ENCODE peak calls at places on chromosome 11, in ten cellular contexts. G is lung; M is nephron progenitor cell; C is heart left ventricle; I is CD4-positive, alpha-beta T cell; K is astrocyte of the spinal cord; T is H9; A is cardiac muscle cell; D is mucosa of descending colon; B is left ventricle myocardium inferior. X is an unnamed sample.

GRCh38 chr11:118619444-118620205 is 12.2 kb downstream of the PHLDB1 start:
- DNase-seq in G (no peak), M (no peak), C (peak), I (no peak), K (peak), T (no peak), A (no peak), D (no peak), B (no peak), X (peak)

GRCh38 chr11:95301497-95301896 is 70.5 kb upstream of the SESN3 start:
- DNase-seq in G (peak), M (no peak), C (no peak), I (no peak), K (no peak), T (no peak), A (no peak), D (no peak), B (no peak), X (no peak)

GRCh38 chr11:58286249-58286648 is 18.2 kb upstream of the OR10W1 start:
- DNase-seq in G (no peak), M (no peak), C (no peak), I (no peak), K (peak), T (peak), A (peak), D (peak), B (no peak), X (peak)

GRCh38 chr11:86524603-86525352 is 147.6 kb downstream of the ME3 start:
- DNase-seq in G (no peak), M (no peak), C (no peak), I (no peak), K (peak), T (no peak), A (no peak), D (no peak), B (no peak), X (peak)

GRCh38 chr11:643366-643765 is 6.3 kb downstream of the DRD4 start:
- DNase-seq in G (no peak), M (no peak), C (no peak), I (no peak), K (no peak), T (no peak), A (no peak), D (no peak), B (no peak), X (no peak)

GRCh38 chr11:35157814-35158213 is 18.8 kb downstream of the CD44 start:
- DNase-seq in G (no peak), M (no peak), C (no peak), I (no peak), K (no peak), T (no peak), A (no peak), D (no peak), B (no peak), X (no peak)

GRCh38 chr11:84022221-84022620 is 736.1 kb upstream of the CCDC90B start:
- DNase-seq in G (no peak), M (no peak), C (no peak), I (no peak), K (peak), T (no peak), A (peak), D (no peak), B (no peak), X (peak)

GRCh38 chr11:102368472-102368871 is 21.5 kb downstream of the BIRC2 start:
- DNase-seq in G (no peak), M (no peak), C (no peak), I (no peak), K (no peak), T (no peak), A (no peak), D (no peak), B (no peak), X (no peak)

GRCh38 chr11:1835671-1836010 is 851 bp downstream of the SYT8 start:
- DNase-seq in G (no peak), M (no peak), C (no peak), I (no peak), K (no peak), T (no peak), A (no peak), D (no peak), B (no peak), X (no peak)

GRCh38 chr11:33987545-33987944 is 64.0 kb upstream of the CAPRIN1 start:
- DNase-seq in G (no peak), M (no peak), C (no peak), I (no peak), K (no peak), T (no peak), A (no peak), D (no peak), B (no peak), X (no peak)

GRCh38 chr11:131504199-131504949 is 134.0 kb downstream of the NTM start:
- DNase-seq in G (no peak), M (peak), C (no peak), I (no peak), K (no peak), T (peak), A (peak), D (no peak), B (no peak), X (peak)

GRCh38 chr11:14907411-14908213 is 15.6 kb upstream of the CYP2R1 start:
- DNase-seq in G (peak), M (peak), C (peak), I (peak), K (peak), T (peak), A (peak), D (peak), B (peak), X (peak)

GRCh38 chr11:111836162-111836561 is 35.2 kb downstream of the ALG9 start:
- DNase-seq in G (no peak), M (no peak), C (no peak), I (no peak), K (no peak), T (no peak), A (no peak), D (no peak), B (no peak), X (peak)

GRCh38 chr11:13242564-13242963 is 35.0 kb upstream of the BMAL1 start:
- DNase-seq in G (no peak), M (no peak), C (no peak), I (no peak), K (no peak), T (no peak), A (no peak), D (no peak), B (no peak), X (no peak)

GRCh38 chr11:65867284-65868071 is 5.1 kb downstream of the EFEMP2 start:
- DNase-seq in G (no peak), M (peak), C (peak), I (no peak), K (no peak), T (peak), A (no peak), D (no peak), B (peak), X (no peak)

GRCh38 chr11:124841186-124841585 is 24.0 kb upstream of the ROBO3 start:
- DNase-seq in G (no peak), M (no peak), C (no peak), I (no peak), K (no peak), T (no peak), A (no peak), D (no peak), B (no peak), X (peak)

GRCh38 chr11:62592989-62593421 is 1.7 kb upstream of the TUT1 start:
- DNase-seq in G (no peak), M (no peak), C (no peak), I (no peak), K (no peak), T (no peak), A (no peak), D (no peak), B (no peak), X (no peak)

GRCh38 chr11:47004595-47005033 is 68.1 kb downstream of the CSTPP1 start:
- DNase-seq in G (peak), M (no peak), C (peak), I (no peak), K (peak), T (no peak), A (peak), D (peak), B (peak), X (peak)

GRCh38 chr11:40054631-40055030 is 1404.8 kb downstream of the LRRC4C start:
- DNase-seq in G (no peak), M (no peak), C (no peak), I (no peak), K (no peak), T (no peak), A (no peak), D (no peak), B (no peak), X (no peak)

GRCh38 chr11:17519031-17519430 is 25.2 kb downstream of the USH1C start:
- DNase-seq in G (no peak), M (no peak), C (no peak), I (no peak), K (no peak), T (no peak), A (no peak), D (no peak), B (no peak), X (no peak)

GRCh38 chr11:60169264-60169915 is 13.5 kb downstream of the MS4A6A start:
- DNase-seq in G (no peak), M (peak), C (peak), I (no peak), K (peak), T (no peak), A (no peak), D (peak), B (no peak), X (peak)

GRCh38 chr11:64271339-64272132 is 12.9 kb downstream of the BAD start:
- DNase-seq in G (peak), M (peak), C (peak), I (peak), K (peak), T (peak), A (peak), D (peak), B (peak), X (peak)

DNA sequence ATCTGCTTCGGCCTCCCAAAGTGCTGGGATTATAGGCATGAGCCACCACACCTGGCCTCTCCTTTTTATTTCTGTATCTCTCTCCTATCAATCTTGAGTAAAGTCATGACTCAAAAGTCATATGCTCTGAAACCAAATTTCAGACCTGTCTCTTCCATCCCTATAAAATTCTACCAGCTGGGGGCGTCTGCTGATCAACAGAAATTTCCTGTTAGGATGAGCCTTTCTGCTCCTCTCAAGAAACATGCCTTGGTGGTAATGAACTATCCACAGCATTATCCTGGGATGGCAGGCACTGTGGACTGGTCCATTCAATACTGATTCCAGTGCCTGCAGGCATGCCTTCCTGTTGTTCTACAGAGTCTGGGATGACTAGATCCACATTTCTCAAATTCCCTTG is 472.6 kb downstream of the NELL1 start:
- DNase-seq in G (no peak), M (no peak), C (no peak), I (no peak), K (no peak), T (peak), A (peak), D (peak), B (no peak), X (no peak)
- TF ChIP-seq CTCF in G (no peak), M (peak), C (no peak), I (no peak), K (no peak), T (peak), A (no peak), D (no peak), B (peak), X (no peak)

DNA sequence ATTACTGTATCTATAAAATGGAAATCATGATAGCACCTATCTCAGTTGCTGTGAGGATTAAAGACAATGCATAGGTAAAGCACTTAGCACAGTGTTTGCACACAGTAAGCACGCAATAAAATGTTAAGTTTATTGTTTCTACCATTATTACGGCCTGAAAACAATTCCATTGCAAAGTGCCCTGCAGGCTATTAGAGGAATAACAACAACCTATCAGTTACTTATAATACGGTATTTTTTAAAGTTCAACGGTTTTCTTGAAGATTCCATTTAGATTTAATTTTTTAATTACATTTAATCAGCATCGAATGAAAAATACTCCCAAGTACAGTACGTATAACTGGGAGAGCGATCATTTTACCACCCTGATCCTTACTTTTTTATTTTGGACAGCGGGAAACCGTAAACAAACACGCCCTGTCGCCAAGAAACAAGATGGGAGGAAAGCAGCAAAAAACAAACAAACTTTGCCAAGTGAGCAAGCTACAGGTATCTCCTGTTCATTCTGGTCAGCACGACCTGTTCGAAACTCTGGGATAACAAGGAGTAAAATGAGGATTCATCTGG is 892 bp downstream of the SLC36A4 start:
- DNase-seq in G (no peak), M (no peak), C (no peak), I (no peak), K (no peak), T (no peak), A (no peak), D (no peak), B (no peak), X (no peak)
- TF ChIP-seq CTCF in G (no peak), M (peak), C (peak), I (no peak), K (peak), T (peak), A (peak), D (peak), B (peak), X (peak)

GRCh38 chr11:117314840-117315239 is 1.2 kb downstream of the BACE1 start:
- DNase-seq in G (no peak), M (peak), C (no peak), I (no peak), K (no peak), T (no peak), A (no peak), D (no peak), B (no peak), X (no peak)
- TF ChIP-seq CTCF in G (no peak), M (no peak), C (no peak), I (no peak), K (no peak), T (no peak), A (no peak), D (no peak), B (no peak), X (no peak)

GRCh38 chr11:115608976-115609375 is 104.8 kb upstream of the CADM1 start:
- DNase-seq in G (no peak), M (no peak), C (no peak), I (no peak), K (no peak), T (no peak), A (no peak), D (no peak), B (no peak), X (no peak)

GRCh38 chr11:115610908-115611307 is 106.7 kb upstream of the CADM1 start:
- DNase-seq in G (no peak), M (no peak), C (no peak), I (no peak), K (no peak), T (no peak), A (no peak), D (no peak), B (no peak), X (no peak)

GRCh38 chr11:115607621-115608191 is 103.5 kb upstream of the CADM1 start:
- DNase-seq in G (no peak), M (no peak), C (peak), I (no peak), K (no peak), T (no peak), A (peak), D (no peak), B (peak), X (no peak)

GRCh38 chr11:115606223-115607220 is 102.3 kb upstream of the CADM1 start:
- DNase-seq in G (no peak), M (no peak), C (peak), I (no peak), K (peak), T (no peak), A (peak), D (no peak), B (peak), X (peak)

DNA sequence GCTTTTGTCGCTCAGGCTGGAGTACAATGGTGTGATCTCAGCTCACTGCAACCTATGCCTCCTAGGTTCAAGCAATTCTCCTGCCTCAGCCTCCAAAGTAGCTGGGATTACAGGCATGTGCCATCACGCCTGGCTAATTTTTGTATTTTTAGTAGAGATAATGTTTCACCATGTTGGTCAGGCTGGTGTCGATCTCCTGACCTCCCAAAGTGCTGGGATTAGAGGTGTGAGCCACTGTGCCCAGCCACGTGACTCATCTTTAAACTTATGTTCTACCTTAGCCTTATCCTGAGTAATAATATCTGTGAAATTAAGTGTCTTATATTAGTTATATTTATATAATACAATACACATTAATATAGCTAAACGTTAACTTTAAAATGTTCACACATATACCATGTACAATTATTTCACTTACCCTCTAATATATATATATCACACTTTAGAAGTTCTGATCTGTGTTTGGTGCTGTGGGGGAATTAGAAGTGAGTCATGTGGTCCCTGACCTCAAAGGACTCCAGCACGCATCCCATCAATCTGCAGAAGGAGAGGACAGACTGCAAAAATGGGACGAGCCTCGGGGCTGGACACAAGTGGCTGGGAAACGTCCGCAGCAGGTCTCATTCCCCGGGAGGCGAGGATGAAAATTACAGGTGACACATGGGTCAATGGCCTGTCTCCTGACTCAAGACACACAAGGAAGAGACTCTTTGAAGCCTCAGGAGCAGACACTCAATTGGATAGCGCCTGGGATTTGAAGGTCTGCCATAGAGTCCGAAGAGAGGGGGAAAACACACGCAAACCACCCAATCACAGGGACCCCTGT is 101.4 kb upstream of the CADM1 start:
- DNase-seq in G (no peak), M (no peak), C (no peak), I (no peak), K (no peak), T (no peak), A (no peak), D (no peak), B (no peak), X (no peak)
- TF ChIP-seq CTCF in G (no peak), M (no peak), C (no peak), I (no peak), K (no peak), T (no peak), A (no peak), D (no peak), B (no peak), X (no peak)

GRCh38 chr11:78840623-78841022 is 266.0 kb upstream of the NARS2 start:
- DNase-seq in G (no peak), M (no peak), C (no peak), I (no peak), K (no peak), T (no peak), A (no peak), D (no peak), B (no peak), X (peak)

GRCh38 chr11:78840190-78840589 is 265.5 kb upstream of the NARS2 start:
- DNase-seq in G (no peak), M (no peak), C (no peak), I (no peak), K (peak), T (no peak), A (no peak), D (no peak), B (no peak), X (peak)

GRCh38 chr11:78838417-78838816 is 263.8 kb upstream of the NARS2 start:
- DNase-seq in G (no peak), M (no peak), C (no peak), I (no peak), K (no peak), T (no peak), A (no peak), D (no peak), B (no peak), X (no peak)

GRCh38 chr11:78835646-78836045 is 261.0 kb upstream of the NARS2 start:
- DNase-seq in G (no peak), M (no peak), C (no peak), I (no peak), K (no peak), T (no peak), A (no peak), D (no peak), B (no peak), X (no peak)

DNA sequence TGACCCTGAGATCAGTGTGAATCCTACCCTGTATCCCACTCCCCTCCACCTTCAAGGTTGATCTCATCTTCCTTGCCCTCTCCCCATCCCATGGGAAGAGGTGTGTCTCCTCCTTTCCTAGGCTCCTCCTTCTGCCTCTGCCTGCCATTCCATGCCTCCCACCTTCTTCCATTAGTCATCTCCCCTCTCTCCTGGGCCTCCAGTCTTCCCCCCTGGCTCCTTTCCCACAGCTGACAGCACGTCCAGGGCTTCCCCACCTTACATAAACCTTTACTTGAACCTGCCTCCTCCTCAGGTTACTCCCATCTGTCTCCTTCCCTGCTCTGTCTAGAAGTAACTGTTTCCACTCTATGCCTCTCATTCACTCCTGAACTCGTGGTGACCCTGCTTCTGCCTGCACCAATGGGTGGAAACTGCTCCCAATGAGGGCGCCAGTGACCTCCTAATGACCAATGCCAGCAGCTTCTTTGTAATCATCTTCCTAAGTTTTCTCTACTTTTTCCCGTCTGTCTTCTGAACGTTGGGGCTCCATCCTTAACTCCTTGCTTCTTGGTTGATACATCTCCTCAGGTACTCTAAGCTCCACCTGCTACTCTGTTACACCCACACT is 266.9 kb upstream of the NARS2 start:
- DNase-seq in G (no peak), M (peak), C (no peak), I (no peak), K (no peak), T (no peak), A (no peak), D (no peak), B (no peak), X (peak)
- TF ChIP-seq CTCF in G (no peak), M (no peak), C (no peak), I (no peak), K (no peak), T (peak), A (no peak), D (no peak), B (no peak), X (no peak)

GRCh38 chr11:128946646-128947045 is 4.0 kb upstream of the TP53AIP1 start:
- DNase-seq in G (no peak), M (no peak), C (no peak), I (no peak), K (no peak), T (no peak), A (no peak), D (no peak), B (no peak), X (no peak)

GRCh38 chr11:128949791-128950454 is 7.3 kb upstream of the TP53AIP1 start:
- DNase-seq in G (no peak), M (no peak), C (no peak), I (no peak), K (no peak), T (no peak), A (no peak), D (peak), B (no peak), X (peak)

GRCh38 chr11:128942807-128943430 is at the start of gene TP53AIP1:
- DNase-seq in G (no peak), M (no peak), C (no peak), I (no peak), K (no peak), T (no peak), A (no peak), D (no peak), B (no peak), X (no peak)

GRCh38 chr11:128953151-128953550 is 10.5 kb upstream of the TP53AIP1 start:
- DNase-seq in G (no peak), M (no peak), C (no peak), I (no peak), K (no peak), T (no peak), A (no peak), D (no peak), B (no peak), X (no peak)

GRCh38 chr11:128948583-128948982 is 5.9 kb upstream of the TP53AIP1 start:
- DNase-seq in G (no peak), M (peak), C (no peak), I (no peak), K (no peak), T (peak), A (peak), D (no peak), B (no peak), X (no peak)
- TF ChIP-seq CTCF in G (no peak), M (peak), C (no peak), I (no peak), K (peak), T (peak), A (peak), D (no peak), B (peak), X (peak)

GRCh38 chr11:70942593-70942992 is 309.8 kb downstream of the SHANK2 start:
- DNase-seq in G (no peak), M (peak), C (no peak), I (no peak), K (no peak), T (no peak), A (no peak), D (no peak), B (no peak), X (no peak)
- TF ChIP-seq CTCF in G (no peak), M (no peak), C (no peak), I (no peak), K (peak), T (peak), A (peak), D (no peak), B (peak), X (peak)